ENCODE peak calls at places on chromosomes 11 and 22, in ten cellular contexts. Z is tibial artery; L is sigmoid colon; B is PC-3; O is breast epithelium; T is WERI-Rb-1; G is effector memory CD4-positive, alpha-beta T cell; Q is left lung; C is endodermal cell; U is SK-N-SH. V is an unnamed sample. For H3K9me3, the result is how much of the 10 kb centered on the place peaks cover.

GRCh38 chr22:39348909-39349505 is 784 bp upstream of the SYNGR1 start:
- DNase-seq in Z (no peak), L (no peak), B (no peak), O (no peak), T (no peak), G (no peak), Q (peak), C (no peak), U (peak), V (peak)

GRCh38 chr22:46896568-46897245 is 134.3 kb downstream of the TBC1D22A start:
- DNase-seq in Z (no peak), L (no peak), B (no peak), O (no peak), T (no peak), G (no peak), Q (no peak), C (no peak), U (no peak), V (no peak)

GRCh38 chr11:45037425-45038005 is 86.8 kb upstream of the TP53I11 start:
- DNase-seq in Z (no peak), L (no peak), B (peak), O (no peak), T (no peak), G (no peak), Q (no peak), C (no peak), U (no peak), V (no peak)

GRCh38 chr11:81700061-81700460 is 1033.6 kb downstream of the FAM181B start:
- DNase-seq in Z (no peak), L (no peak), B (no peak), O (no peak), T (no peak), G (no peak), Q (no peak), C (no peak), U (no peak), V (no peak)

GRCh38 chr11:20360650-20361049 is 2.9 kb upstream of the HTATIP2 start:
- DNase-seq in Z (no peak), L (no peak), B (peak), O (no peak), T (no peak), G (no peak), Q (no peak), C (no peak), U (no peak), V (no peak)

GRCh38 chr11:71542856-71543743 is 5.1 kb upstream of the KRTAP5-9 start:
- DNase-seq in Z (no peak), L (no peak), B (no peak), O (no peak), T (no peak), G (no peak), Q (no peak), C (no peak), U (peak), V (no peak)

GRCh38 chr11:23789200-23789853 is 707.5 kb upstream of the LUZP2 start:
- DNase-seq in Z (no peak), L (no peak), B (no peak), O (no peak), T (no peak), G (no peak), Q (no peak), C (no peak), U (no peak), V (no peak)

GRCh38 chr22:45309422-45310227 is at the start of gene FAM118A:
- DNase-seq in Z (peak), L (peak), B (peak), O (peak), T (peak), G (peak), Q (peak), C (peak), U (peak), V (peak)

GRCh38 chr22:48534395-48534958 is 1293.2 kb downstream of the BRD1 start:
- DNase-seq in Z (no peak), L (no peak), B (no peak), O (no peak), T (no peak), G (no peak), Q (no peak), C (no peak), U (no peak), V (no peak)
- H3K9me3 ChIP-seq in Z (under half), L (under half), B (under half), O (under half), T (under half), G (under half), Q (under half), C (under half), U (under half), V (under half)

DNA sequence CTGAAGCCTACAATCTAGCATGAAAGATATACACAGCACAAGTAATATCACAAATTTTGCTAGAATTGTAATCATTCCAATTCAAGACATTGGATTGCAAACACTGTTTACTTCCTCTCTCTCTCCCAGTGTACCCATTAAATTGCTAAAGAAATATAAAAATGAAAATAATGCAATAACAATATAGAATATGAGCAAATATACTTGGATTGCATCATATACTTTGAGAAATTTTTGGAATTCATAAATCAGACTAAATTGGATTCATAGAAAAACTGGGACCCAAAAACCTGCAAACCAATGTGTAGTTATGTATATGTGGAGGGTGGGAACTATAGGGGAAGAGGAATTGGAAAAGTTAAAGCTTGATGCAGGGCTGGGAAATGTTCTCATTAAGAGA is 25.0 kb upstream of the OR56A1 start:
- DNase-seq in Z (no peak), L (no peak), B (no peak), O (no peak), T (no peak), G (no peak), Q (no peak), C (no peak), U (no peak), V (no peak)
- H3K4me3 ChIP-seq in Z (no peak), L (no peak), B (no peak), O (no peak), T (no peak), G (no peak), Q (no peak), C (no peak), U (no peak), V (no peak)

DNA sequence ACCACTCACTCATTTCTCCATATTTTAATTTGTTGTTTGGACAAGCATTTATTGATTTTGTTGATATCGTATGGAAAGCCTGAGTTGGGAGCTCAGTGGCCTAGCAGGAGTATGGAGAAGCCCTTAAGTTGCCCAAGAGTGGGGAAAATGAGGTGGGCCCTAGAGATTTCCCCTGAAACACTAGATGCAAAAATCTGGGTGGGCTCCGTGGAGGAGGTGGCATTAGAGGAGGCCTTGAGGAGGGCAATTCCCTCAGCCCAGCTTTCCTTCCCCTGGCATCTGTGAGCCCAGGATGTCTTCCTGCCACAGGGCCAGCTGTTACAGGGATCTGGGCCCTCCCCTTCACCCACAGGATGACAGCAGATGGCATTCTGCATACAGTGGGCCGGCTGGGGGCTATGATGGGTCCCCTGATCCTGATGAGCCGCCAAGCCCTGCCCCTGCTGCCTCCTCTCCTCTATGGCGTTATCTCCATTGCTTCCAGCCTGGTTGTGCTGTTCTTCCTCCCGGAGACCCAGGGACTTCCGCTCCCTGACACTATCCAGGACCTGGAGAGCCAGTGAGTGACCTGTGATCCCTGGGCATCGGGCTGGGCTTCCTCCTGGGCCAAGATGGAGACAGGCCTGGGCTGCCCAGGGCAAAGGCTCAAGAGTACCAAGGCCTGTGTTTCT is 21.6 kb upstream of the SLC22A12 start:
- DNase-seq in Z (peak), L (peak), B (no peak), O (no peak), T (no peak), G (no peak), Q (peak), C (no peak), U (peak), V (no peak)
- H3K9me3 ChIP-seq in Z (under half), L (under half), B (under half), O (under half), T (under half), G (under half), Q (under half), C (under half), U (under half), V (under half)

GRCh38 chr11:10898003-10898762 is 40.3 kb upstream of the ZBED5 start:
- DNase-seq in Z (no peak), L (no peak), B (no peak), O (no peak), T (no peak), G (no peak), Q (no peak), C (no peak), U (no peak), V (no peak)

GRCh38 chr11:10900686-10901415 is 43.0 kb upstream of the ZBED5 start:
- DNase-seq in Z (no peak), L (no peak), B (peak), O (no peak), T (no peak), G (no peak), Q (no peak), C (no peak), U (no peak), V (no peak)

GRCh38 chr11:10899542-10899830 is 41.6 kb upstream of the ZBED5 start:
- DNase-seq in Z (peak), L (peak), B (no peak), O (no peak), T (peak), G (no peak), Q (peak), C (no peak), U (peak), V (peak)

GRCh38 chr11:10897150-10897549 is 39.3 kb upstream of the ZBED5 start:
- DNase-seq in Z (no peak), L (no peak), B (no peak), O (no peak), T (no peak), G (no peak), Q (no peak), C (no peak), U (no peak), V (no peak)

GRCh38 chr11:10898763-10899541 is 41.1 kb upstream of the ZBED5 start:
- DNase-seq in Z (no peak), L (no peak), B (no peak), O (no peak), T (no peak), G (no peak), Q (peak), C (no peak), U (no peak), V (no peak)
- H3K4me3 ChIP-seq in Z (no peak), L (no peak), B (peak), O (no peak), T (no peak), G (no peak), Q (no peak), C (no peak), U (peak), V (no peak)

DNA sequence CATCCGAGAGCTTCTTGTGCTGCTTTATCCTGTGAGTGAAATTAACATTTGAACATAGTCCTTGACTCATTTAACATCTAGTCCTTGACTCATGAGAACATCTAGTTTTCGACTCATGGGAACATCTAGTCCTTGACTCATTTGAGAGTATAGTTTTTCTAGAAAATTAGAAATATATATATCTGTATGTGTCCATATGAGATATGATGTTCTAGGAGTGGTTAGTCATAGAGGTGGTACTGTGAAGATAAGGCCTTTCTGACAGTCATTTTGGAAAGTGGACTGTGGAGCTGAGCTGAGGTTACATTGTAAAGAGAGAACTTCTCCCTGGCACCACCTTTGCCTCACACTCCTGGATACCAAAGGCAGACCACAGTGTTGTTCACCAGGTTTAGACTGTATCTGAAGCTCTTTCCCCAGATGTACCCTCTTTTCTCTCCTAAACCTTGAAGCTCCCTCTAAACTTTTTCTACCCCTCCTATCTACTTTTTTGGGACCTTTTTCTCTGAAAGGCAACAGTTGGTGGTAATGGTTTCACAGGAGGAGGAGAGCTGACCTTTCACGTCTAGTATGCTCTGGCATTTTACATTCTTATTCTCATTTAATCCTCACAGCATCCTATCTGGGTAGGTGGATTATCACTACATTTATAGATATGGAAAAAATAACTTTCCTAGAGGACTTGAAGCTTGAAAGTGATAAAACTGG is 67.2 kb downstream of the PPP2R1B start:
- DNase-seq in Z (no peak), L (no peak), B (no peak), O (no peak), T (no peak), G (no peak), Q (no peak), C (no peak), U (no peak), V (no peak)
- H3K9me3 ChIP-seq in Z (under half), L (under half), B (under half), O (under half), T (under half), G (under half), Q (under half), C (under half), U (under half), V (under half)

GRCh38 chr11:117229411-117229810 is 2.5 kb downstream of the PCSK7 start:
- DNase-seq in Z (no peak), L (peak), B (no peak), O (no peak), T (no peak), G (no peak), Q (no peak), C (no peak), U (no peak), V (no peak)

GRCh38 chr11:117230981-117231636 is 764 bp downstream of the PCSK7 start:
- DNase-seq in Z (no peak), L (no peak), B (peak), O (no peak), T (no peak), G (no peak), Q (no peak), C (no peak), U (no peak), V (no peak)

GRCh38 chr11:117230286-117230961 is 1.4 kb downstream of the PCSK7 start:
- DNase-seq in Z (no peak), L (peak), B (peak), O (no peak), T (no peak), G (no peak), Q (no peak), C (no peak), U (no peak), V (no peak)

GRCh38 chr11:117231637-117232021 is 244 bp downstream of the PCSK7 start:
- DNase-seq in Z (no peak), L (no peak), B (no peak), O (no peak), T (no peak), G (no peak), Q (no peak), C (no peak), U (no peak), V (no peak)

DNA sequence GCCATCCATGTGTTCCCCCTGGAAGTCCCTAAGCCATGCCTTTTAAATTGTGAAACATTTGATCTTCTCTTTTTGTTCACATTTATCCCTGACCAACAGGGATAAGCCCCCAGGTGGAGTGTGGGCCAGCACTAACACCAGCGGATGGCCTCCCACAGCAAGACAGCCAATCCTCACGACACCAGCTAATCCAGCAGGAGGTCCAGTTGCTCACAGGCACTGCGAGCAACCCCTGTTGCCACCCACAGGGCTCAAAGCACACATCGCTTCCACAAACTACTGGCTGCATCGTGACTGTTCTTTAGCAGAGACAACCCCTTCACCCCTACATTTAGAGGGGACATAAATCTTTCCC is 2.0 kb downstream of the PCSK7 start:
- DNase-seq in Z (no peak), L (peak), B (no peak), O (no peak), T (no peak), G (no peak), Q (no peak), C (no peak), U (no peak), V (no peak)
- H3K4me3 ChIP-seq in Z (no peak), L (no peak), B (peak), O (no peak), T (no peak), G (peak), Q (no peak), C (peak), U (no peak), V (no peak)

V was measured in right cardiac atrium.